ENCODE peak calls at places on chromosomes 4 and X, in nine cellular contexts. I is nephron progenitor cell; M is activated CD4-positive, alpha-beta memory T cell treated with anti-CD3 and anti-CD28 coated beads for 36 hours; Q is cardiac muscle cell; X is SJSA1; E is mucosa of descending colon; N is fibroblast of pulmonary artery; W is omental fat pad; C is mesendoderm. K is an unnamed sample.

GRCh38 chr4:17068396-17068795 is 170.0 kb upstream of the LDB2 start:
- DNase-seq in X (no peak), W (no peak), Q (no peak), M (no peak), I (no peak), E (no peak), N (no peak), C (no peak), K (no peak)

GRCh38 chr4:13990596-13991589 is 363.4 kb upstream of the BOD1L1 start:
- DNase-seq in W (no peak), Q (peak), M (no peak), I (peak), X (no peak), E (no peak), C (no peak), N (peak), K (no peak)

GRCh38 chr4:65798498-65799127 is 128.3 kb upstream of the EPHA5 start:
- DNase-seq in W (no peak), X (no peak), E (no peak), N (no peak), M (no peak), I (no peak), Q (no peak), C (peak), K (no peak)

GRCh38 chr4:155911905-155912304 is 8.4 kb downstream of the TDO2 start:
- DNase-seq in M (no peak), C (peak), E (no peak), W (no peak), I (no peak), Q (peak), X (no peak), N (peak), K (no peak)

GRCh38 chr4:170428929-170429328 is 339.2 kb upstream of the AADAT start:
- DNase-seq in M (no peak), Q (no peak), E (no peak), X (no peak), C (peak), I (no peak), N (no peak), W (no peak), K (no peak)

GRCh38 chr4:38013461-38014366 is 53.5 kb downstream of the PTTG2 start:
- DNase-seq in E (no peak), X (no peak), N (peak), M (no peak), I (no peak), W (no peak), Q (peak), C (no peak), K (no peak)

GRCh38 chr4:5785806-5786680 is 75.0 kb downstream of the EVC start:
- DNase-seq in E (no peak), M (no peak), C (no peak), N (peak), W (no peak), X (no peak), Q (peak), I (no peak), K (no peak)

GRCh38 chr4:74640111-74640903 is 154.0 kb downstream of the BTC start:
- DNase-seq in N (peak), X (no peak), Q (peak), I (no peak), C (no peak), W (no peak), E (no peak), M (no peak), K (no peak)

GRCh38 chr4:90293320-90293719 is 166.1 kb downstream of the CCSER1 start:
- DNase-seq in C (no peak), E (no peak), X (no peak), W (no peak), M (no peak), N (peak), Q (peak), I (no peak), K (no peak)

GRCh38 chrX:10048076-10048475 is 80.9 kb downstream of the CLDN34 start:
- DNase-seq in E (no peak), X (no peak), C (peak), M (no peak), I (no peak), N (peak), Q (peak), W (no peak), K (no peak)

GRCh38 chr4:152605641-152606304 is 69.9 kb upstream of the FBXW7 start:
- DNase-seq in C (peak), I (no peak), W (no peak), M (no peak), E (no peak), Q (peak), N (peak), X (no peak), K (no peak)

GRCh38 chr4:185016946-185017797 is 1.1 kb upstream of the HELT start:
- DNase-seq in E (no peak), W (no peak), Q (peak), C (peak), I (no peak), N (peak), M (no peak), X (no peak), K (no peak)

GRCh38 chr4:88582493-88582892 is 9.8 kb upstream of the HERC3 start:
- DNase-seq in E (no peak), W (no peak), X (no peak), I (no peak), M (no peak), C (no peak), Q (peak), N (no peak), K (no peak)

GRCh38 chrX:840556-840955 is 210.0 kb downstream of the SHOX start:
- DNase-seq in W (no peak), I (no peak), X (no peak), E (no peak), N (no peak), Q (no peak), M (no peak), C (no peak), K (no peak)

GRCh38 chrX:118971552-118971951 is 2.9 kb upstream of the LONRF3 start:
- DNase-seq in I (no peak), W (no peak), Q (no peak), X (no peak), N (no peak), M (no peak), E (no peak), C (peak), K (no peak)

GRCh38 chrX:40108084-40108958 is 10.6 kb upstream of the BCOR start:
- DNase-seq in M (no peak), Q (peak), N (no peak), X (no peak), E (peak), C (peak), I (peak), W (no peak), K (no peak)

GRCh38 chr4:123443401-123444297 is 47.1 kb downstream of the SPRY1 start:
- DNase-seq in E (no peak), C (peak), W (no peak), M (peak), X (no peak), N (no peak), Q (peak), I (no peak), K (peak)

GRCh38 chr4:48669086-48669485 is 111.0 kb downstream of the FRYL start:
- DNase-seq in C (no peak), M (no peak), N (no peak), Q (no peak), X (no peak), W (no peak), E (no peak), I (no peak), K (no peak)

GRCh38 chr4:174853629-174854028 is 24.6 kb upstream of the GLRA3 start:
- DNase-seq in E (no peak), I (no peak), X (no peak), N (no peak), M (no peak), W (no peak), Q (no peak), C (no peak), K (no peak)

GRCh38 chr4:106659386-106659785 is 290.8 kb upstream of the GIMD1 start:
- DNase-seq in N (peak), M (no peak), C (no peak), W (no peak), I (no peak), E (no peak), Q (peak), X (no peak), K (no peak)

GRCh38 chrX:134513091-134513490 is 53.1 kb downstream of the HPRT1 start:
- DNase-seq in N (no peak), Q (no peak), C (no peak), X (no peak), M (no peak), W (no peak), E (no peak), I (no peak), K (no peak)

GRCh38 chr4:185796176-185796575 is 15.8 kb downstream of the SORBS2 start:
- DNase-seq in C (peak), Q (peak), W (no peak), X (no peak), I (no peak), M (no peak), E (no peak), N (peak), K (no peak)

GRCh38 chr4:18869166-18869565 is 847.6 kb upstream of the LCORL start:
- DNase-seq in I (no peak), M (no peak), X (no peak), N (no peak), Q (no peak), W (no peak), E (no peak), C (peak), K (no peak)

GRCh38 chr4:81722229-81722900 is 250.7 kb upstream of the RASGEF1B start:
- DNase-seq in X (no peak), C (no peak), E (peak), I (peak), W (no peak), M (no peak), Q (no peak), N (no peak), K (no peak)

GRCh38 chrX:150913511-150913910 is 15.0 kb upstream of the CD99L2 start:
- DNase-seq in X (peak), I (no peak), M (no peak), C (no peak), N (peak), W (no peak), Q (peak), E (no peak), K (no peak)

GRCh38 chrX:26442340-26442739 is 226.4 kb downstream of the MAGEB5 start:
- DNase-seq in E (no peak), Q (peak), X (no peak), W (no peak), C (peak), I (no peak), M (no peak), N (peak), K (no peak)

GRCh38 chr4:118850813-118851173 is 14.9 kb upstream of the SEC24D start:
- DNase-seq in I (no peak), N (no peak), Q (no peak), W (no peak), X (no peak), C (no peak), M (no peak), E (no peak), K (no peak)

GRCh38 chr4:186029731-186030421 is 39.1 kb upstream of the TLR3 start:
- DNase-seq in M (no peak), X (peak), Q (peak), W (no peak), E (peak), C (peak), I (peak), N (peak), K (no peak)

GRCh38 chrX:107777536-107777832 is at the start of gene NCBP2L:
- DNase-seq in C (no peak), X (no peak), Q (no peak), N (no peak), M (no peak), W (no peak), I (no peak), E (no peak), K (no peak)

GRCh38 chr4:71456841-71457240 is 118.0 kb downstream of the SLC4A4 start:
- DNase-seq in C (no peak), E (no peak), X (no peak), W (no peak), N (peak), Q (peak), M (no peak), I (no peak), K (no peak)

GRCh38 chr4:73669410-73670183 is 49.4 kb upstream of the RASSF6 start:
- DNase-seq in Q (peak), C (no peak), N (peak), M (no peak), E (no peak), W (no peak), X (no peak), I (no peak), K (no peak)

GRCh38 chr4:110533590-110533910 is 57.6 kb downstream of the ENPEP start:
- DNase-seq in E (no peak), X (no peak), W (no peak), I (no peak), Q (peak), C (no peak), M (no peak), N (peak), K (no peak)

GRCh38 chrX:153032397-153033118 is 23.7 kb upstream of the PNMA3 start:
- DNase-seq in M (peak), I (peak), E (peak), C (peak), W (peak), Q (peak), X (peak), N (peak), K (peak)

GRCh38 chr4:136829298-136829697 is 703.0 kb downstream of the PCDH18 start:
- DNase-seq in C (no peak), Q (no peak), E (no peak), W (no peak), I (no peak), M (no peak), X (no peak), N (no peak), K (no peak)

GRCh38 chr4:185383451-185383850 is 12.3 kb downstream of the LRP2BP start:
- DNase-seq in E (peak), I (no peak), C (no peak), W (no peak), M (no peak), Q (no peak), N (no peak), X (no peak), K (no peak)

GRCh38 chr4:144894525-144894924 is 203.5 kb downstream of the ANAPC10 start:
- DNase-seq in N (peak), M (no peak), E (no peak), I (no peak), W (no peak), X (peak), C (no peak), Q (peak), K (peak)

GRCh38 chr4:119082661-119083060 is 53.0 kb upstream of the MYOZ2 start:
- DNase-seq in N (no peak), C (no peak), I (no peak), M (no peak), W (no peak), Q (no peak), E (no peak), X (no peak), K (no peak)

K was measured in DND-41.